ENCODE peak calls at places on chromosomes 1 and 21, in four cellular contexts. F is sigmoid colon, U is transverse colon, K is K562. Q is an unnamed sample.

GRCh38 chr1:33819913-33820311 is 44.0 kb upstream of the HMGB4 start:
- DNase-seq in K (no peak), U (no peak), F (no peak), Q (peak; percentile 75)

GRCh38 chr1:67307251-67308060 is at the start of gene IL12RB2:
- DNase-seq in K (no peak), F (no peak), U (peak; percentile 20), Q (no peak)

GRCh38 chr1:226738421-226738994 is 574 bp downstream of the ITPKB start:
- DNase-seq in K (no peak), F (no peak), U (peak; percentile 48), Q (no peak)

GRCh38 chr1:33256335-33256700 is at the start of gene ZNF362:
- DNase-seq in F (no peak), U (peak; percentile 67), K (peak; percentile 64), Q (no peak)

GRCh38 chr1:207826557-207827487 is 75.0 kb downstream of the CD46 start:
- DNase-seq in K (no peak), U (peak; percentile 69), F (peak; percentile 77), Q (no peak)

GRCh38 chr1:116125761-116126160 is 14.6 kb downstream of the MAB21L3 start:
- DNase-seq in U (peak; percentile 69), K (no peak), F (no peak), Q (peak; percentile 57)

GRCh38 chr1:74465193-74465681 is 47.2 kb downstream of the LRRC53 start:
- DNase-seq in U (no peak), K (no peak), F (no peak), Q (no peak)

GRCh38 chr1:11320153-11320936 is 47.3 kb downstream of the UBIAD1 start:
- DNase-seq in U (no peak), K (peak; percentile 64), F (no peak), Q (no peak)

GRCh38 chr1:202656951-202657646 is 53.2 kb downstream of the SYT2 start:
- DNase-seq in F (no peak), K (peak; percentile 80), U (no peak), Q (no peak)

GRCh38 chr21:43312751-43313169 is 114.2 kb downstream of the SIK1 start:
- DNase-seq in F (no peak), U (peak; percentile 84), K (no peak), Q (no peak)

GRCh38 chr1:219659682-219660081 is 46.8 kb upstream of the ZC3H11B start:
- DNase-seq in K (no peak), F (no peak), U (no peak), Q (no peak)

GRCh38 chr21:42845296-42845965 is 33.9 kb downstream of the WDR4 start:
- DNase-seq in K (no peak), F (peak; percentile 75), U (no peak), Q (no peak)

GRCh38 chr1:87794788-87795614 is 466.3 kb downstream of the LMO4 start:
- DNase-seq in U (no peak), K (no peak), F (no peak), Q (no peak)

GRCh38 chr1:165143437-165144065 is 213.0 kb downstream of the LMX1A start:
- DNase-seq in F (no peak), K (peak; percentile 77), U (peak; percentile 35), Q (no peak)

GRCh38 chr21:45515241-45516061 is 26.8 kb downstream of the SLC19A1 start:
- DNase-seq in U (no peak), F (peak; percentile 50), K (no peak), Q (no peak)

GRCh38 chr1:147264158-147264768 is 21.8 kb downstream of the CHD1L start:
- DNase-seq in K (no peak), F (no peak), U (no peak), Q (no peak)

GRCh38 chr21:31908106-31909031 is 35.5 kb downstream of the HUNK start:
- DNase-seq in F (no peak), U (peak; percentile 68), K (no peak), Q (no peak)

GRCh38 chr1:197437891-197438853 is 170.1 kb downstream of the CRB1 start:
- DNase-seq in F (no peak), K (no peak), U (no peak), Q (no peak)

GRCh38 chr1:114610546-114611245 is 29.3 kb upstream of the BCAS2 start:
- DNase-seq in U (no peak), F (no peak), K (no peak), Q (no peak)

GRCh38 chr1:88683848-88684481 is at the start of gene PKN2:
- DNase-seq in K (peak; percentile 94), F (peak; percentile 98), U (peak; percentile 98), Q (peak; percentile 99)

GRCh38 chr1:165355977-165356811 is at the start of gene LMX1A:
- DNase-seq in F (no peak), K (no peak), U (peak; percentile 26), Q (peak; percentile 89)

GRCh38 chr1:212488436-212489283 is 55.9 kb downstream of the NENF start:
- DNase-seq in F (peak; percentile 94), U (peak; percentile 66), K (no peak), Q (peak; percentile 93)

GRCh38 chr1:41447995-41448770 is 36.3 kb downstream of the EDN2 start:
- DNase-seq in K (no peak), U (no peak), F (no peak), Q (no peak)

GRCh38 chr1:5585256-5585655 is 407.0 kb downstream of the NPHP4 start:
- DNase-seq in K (no peak), U (no peak), F (no peak), Q (peak; percentile 66)

GRCh38 chr1:78007677-78008341 is 3.1 kb downstream of the DNAJB4 start:
- DNase-seq in F (no peak), U (no peak), K (no peak), Q (no peak)

GRCh38 chr1:223739366-223740057 is 27.2 kb downstream of the CAPN2 start:
- DNase-seq in U (peak; percentile 45), K (no peak), F (no peak), Q (no peak)

GRCh38 chr1:151615711-151616504 is 4.1 kb downstream of the SNX27 start:
- DNase-seq in F (no peak), U (no peak), K (no peak), Q (no peak)

DNA sequence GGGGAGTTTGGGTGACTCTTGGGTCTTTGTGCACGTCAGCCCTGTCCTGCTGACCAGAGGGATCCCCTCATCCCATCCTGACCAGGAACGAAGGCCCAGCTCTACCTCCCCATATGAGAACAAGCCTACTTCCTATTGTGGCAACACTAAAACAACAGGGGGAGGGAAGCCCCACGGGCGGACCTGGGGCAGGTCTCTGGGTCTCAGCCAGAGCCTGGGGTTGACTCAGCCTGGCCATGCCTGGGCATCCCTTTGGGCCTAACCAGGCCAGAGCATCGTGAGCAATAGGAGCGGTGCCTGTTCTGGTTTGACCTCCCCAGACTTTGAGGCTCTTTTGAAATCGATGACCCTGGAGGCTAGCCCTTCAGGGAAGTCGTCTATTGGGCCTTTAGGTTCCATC is 16.8 kb downstream of the RPS6KA1 start:
- DNase-seq in U (no peak), K (no peak), F (no peak), Q (no peak)
- TF ChIP-seq POLR2AphosphoS5 in U (no peak), K (no peak), F (no peak), Q (no peak)

GRCh38 chr1:30754684-30755171 is 2.8 kb downstream of the LAPTM5 start:
- DNase-seq in F (no peak), K (no peak), U (no peak), Q (no peak)

GRCh38 chr1:30755334-30755733 is 2.2 kb downstream of the LAPTM5 start:
- DNase-seq in K (no peak), F (no peak), U (no peak), Q (no peak)

GRCh38 chr1:30751830-30752650 is 5.5 kb downstream of the LAPTM5 start:
- DNase-seq in F (no peak), U (no peak), K (no peak), Q (no peak)

GRCh38 chr1:30752651-30752908 is 5.0 kb downstream of the LAPTM5 start:
- DNase-seq in U (no peak), F (no peak), K (no peak), Q (no peak)

DNA sequence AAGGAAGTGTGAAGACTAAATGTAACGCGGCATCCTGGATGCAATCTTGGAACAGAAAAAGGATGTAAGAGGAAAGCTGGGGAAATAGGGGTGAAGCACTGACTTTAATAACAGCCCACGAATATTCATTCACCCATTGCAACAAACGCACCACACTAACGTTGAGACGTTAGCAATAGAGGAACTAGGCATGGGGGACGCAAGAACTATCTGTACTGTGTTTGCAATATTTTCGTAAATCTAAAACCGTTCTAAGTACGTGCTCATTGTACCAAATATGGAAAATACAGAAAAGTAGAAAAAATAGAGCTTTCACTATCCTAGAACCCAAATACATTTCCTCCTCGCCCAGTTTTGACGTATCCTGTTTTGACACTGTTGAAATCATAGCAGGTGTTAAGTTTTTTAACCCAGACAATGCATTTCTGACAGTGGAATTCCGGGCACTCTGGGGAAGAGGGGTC is 3.9 kb downstream of the LAPTM5 start:
- DNase-seq in F (no peak), U (no peak), K (no peak), Q (no peak)
- TF ChIP-seq POLR2A in F (no peak), U (peak; percentile 28), K (no peak), Q (no peak)

DNA sequence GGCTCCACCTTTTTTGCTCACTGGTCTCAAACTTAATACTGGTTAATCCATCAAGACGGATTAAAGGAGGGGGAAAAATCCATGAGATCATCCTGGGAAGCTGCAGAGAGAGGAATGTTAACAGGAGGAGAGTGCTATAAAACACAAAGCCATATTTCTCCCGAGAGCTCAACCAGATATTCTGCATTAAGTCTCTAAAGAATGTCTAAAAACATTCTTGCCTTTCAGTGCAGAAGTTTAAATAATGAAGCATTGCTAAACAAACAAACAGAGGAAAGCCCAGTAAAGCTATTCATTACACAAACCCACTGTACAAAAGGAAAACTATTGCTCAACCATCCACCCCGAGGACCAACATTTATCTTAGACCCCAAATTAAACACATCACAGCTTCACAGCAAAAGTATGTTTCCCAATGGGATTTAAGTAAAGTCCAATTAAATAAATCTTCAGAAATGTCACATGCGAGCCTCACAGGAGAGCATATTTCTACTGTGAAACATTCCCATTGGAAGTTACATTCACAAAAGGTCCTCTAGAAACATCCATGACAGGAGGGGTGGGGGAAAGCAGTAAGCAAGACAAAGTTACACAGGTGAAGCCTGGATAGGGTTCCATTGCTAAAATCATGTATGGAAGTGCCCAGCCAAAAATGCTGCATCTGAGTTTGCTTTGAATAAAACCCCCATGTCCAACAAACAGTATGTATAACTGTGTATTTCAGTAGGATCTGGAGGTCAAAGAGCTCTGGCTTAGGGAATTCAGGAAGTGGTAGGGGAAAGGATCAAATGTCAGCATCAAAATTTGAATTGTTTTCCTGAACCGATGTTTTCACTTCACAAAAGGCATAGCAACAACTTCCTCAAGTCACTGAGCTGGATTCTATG is 23.3 kb downstream of the DUSP10 start:
- DNase-seq in F (no peak), U (no peak), K (no peak), Q (no peak)
- TF ChIP-seq EP300 in F (peak; percentile 7), U (no peak), K (no peak), Q (no peak)

DNA sequence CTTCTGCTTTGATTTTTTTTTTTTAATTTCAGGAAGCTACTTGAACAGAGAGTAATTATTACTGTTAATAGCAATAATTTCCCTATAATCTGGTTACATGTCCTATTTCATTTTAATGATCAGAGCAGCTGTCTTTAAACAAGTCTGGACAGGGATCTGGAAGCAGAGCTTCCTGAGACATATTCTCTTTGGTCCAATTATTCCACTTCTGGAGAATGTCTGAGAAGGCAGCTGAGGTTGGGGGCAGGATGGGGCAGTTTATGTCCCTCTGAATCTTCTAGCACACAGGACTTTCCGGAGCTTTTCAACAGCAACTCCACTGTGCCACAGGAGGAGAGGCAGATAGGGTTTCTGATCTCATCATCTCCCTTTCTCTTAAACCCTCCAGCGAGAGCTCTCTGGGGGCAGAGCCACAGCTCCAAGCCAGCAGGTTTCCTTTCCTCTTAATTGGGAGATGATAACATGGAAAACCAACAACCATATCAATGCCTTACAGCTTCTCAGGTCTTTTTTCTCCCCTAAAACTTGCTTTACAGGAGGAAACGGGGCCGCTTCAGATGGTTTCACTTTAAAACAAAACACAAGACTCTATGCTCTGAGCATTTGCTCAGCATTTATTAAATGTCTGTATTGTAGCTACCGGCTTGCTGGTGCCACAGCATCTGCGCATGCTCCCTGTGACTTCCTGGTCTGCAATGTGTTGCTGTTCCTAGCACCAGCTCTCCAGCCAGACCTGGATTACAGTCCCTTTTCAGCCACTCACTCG is 425.7 kb upstream of the USP24 start:
- DNase-seq in K (no peak), U (peak; percentile 54), F (peak; percentile 86), Q (peak; percentile 90)
- TF ChIP-seq POLR2AphosphoS5 in K (no peak), U (no peak), F (no peak), Q (peak; percentile 17)